ENCODE peak calls at places on chromosomes 5 and 9, in five cellular contexts. O is SK-N-SH, W is HCT116, A is H1, R is GM12878. F is an unnamed sample.
A peak's percentile ranks its signal among the peaks of the same experiment; 100 is the strongest.

GRCh38 chr5:154962494-154962893 is 21.6 kb downstream of the MRPL22 start:
- DNase-seq in O (no peak), W (no peak), A (no peak), R (no peak), F (no peak)

GRCh38 chr5:43305948-43306563 is 7.2 kb downstream of the HMGCS1 start:
- DNase-seq in O (peak; percentile 27), W (peak; percentile 41), A (no peak), R (peak; percentile 30), F (no peak)

GRCh38 chr9:126406075-126406675 is 79.5 kb downstream of the MVB12B start:
- DNase-seq in O (no peak), W (no peak), A (no peak), R (no peak), F (no peak)

GRCh38 chr5:43043400-43043756 is 3.3 kb upstream of the ANXA2R start:
- DNase-seq in O (no peak), W (no peak), A (no peak), R (no peak), F (no peak)

GRCh38 chr9:6449645-6450044 is 36.6 kb downstream of the UHRF2 start:
- DNase-seq in O (peak; percentile 36), W (no peak), A (no peak), R (no peak), F (no peak)

GRCh38 chr5:54959673-54960418 is 25.5 kb downstream of the ESM1 start:
- DNase-seq in O (no peak), W (peak; percentile 4), A (peak; percentile 76), R (no peak), F (peak; percentile 41)

GRCh38 chr5:15027764-15028163 is 156.2 kb upstream of the ANKH start:
- DNase-seq in O (no peak), W (no peak), A (no peak), R (no peak), F (no peak)

GRCh38 chr5:80703291-80703690 is 48.5 kb upstream of the DHFR start:
- DNase-seq in O (no peak), W (no peak), A (no peak), R (no peak), F (no peak)

GRCh38 chr9:1434082-1434481 is 383.9 kb downstream of the DMRT2 start:
- DNase-seq in O (peak; percentile 11), W (no peak), A (no peak), R (no peak), F (no peak)

GRCh38 chr9:89466451-89467277 is 31.2 kb downstream of the SEMA4D start:
- DNase-seq in O (no peak), W (no peak), A (no peak), R (peak; percentile 83), F (no peak)

GRCh38 chr9:130117816-130118632 is 54.2 kb upstream of the NCS1 start:
- DNase-seq in O (no peak), W (peak; percentile 21), A (no peak), R (no peak), F (no peak)

GRCh38 chr9:130095872-130096271 is 42.2 kb downstream of the GPR107 start:
- DNase-seq in O (no peak), W (no peak), A (no peak), R (peak; percentile 40), F (no peak)

GRCh38 chr5:33049845-33050244 is 338.7 kb downstream of the NPR3 start:
- DNase-seq in O (peak; percentile 4), W (peak; percentile 78), A (no peak), R (no peak), F (no peak)

GRCh38 chr5:134136221-134136631 is 21.7 kb downstream of the TCF7 start:
- DNase-seq in O (no peak), W (no peak), A (no peak), R (no peak), F (peak; percentile 25)

GRCh38 chr9:131395027-131395744 is 1.3 kb downstream of the PRRC2B start:
- DNase-seq in O (no peak), W (no peak), A (peak; percentile 71), R (peak; percentile 26), F (peak; percentile 85)

GRCh38 chr5:32511778-32512374 is 67.3 kb upstream of the ZFR start:
- DNase-seq in O (no peak), W (no peak), A (no peak), R (no peak), F (no peak)

GRCh38 chr5:56496581-56497063 is 263.5 kb upstream of the ANKRD55 start:
- DNase-seq in O (peak; percentile 80), W (no peak), A (no peak), R (no peak), F (no peak)

GRCh38 chr5:45695011-45695667 is 1.0 kb downstream of the HCN1 start:
- DNase-seq in O (peak; percentile 12), W (no peak), A (peak; percentile 61), R (no peak), F (no peak)

GRCh38 chr9:96721731-96722429 is 56.0 kb downstream of the ZNF510 start:
- DNase-seq in O (no peak), W (no peak), A (no peak), R (no peak), F (no peak)

GRCh38 chr5:13250450-13251291 is 693.8 kb downstream of the DNAH5 start:
- DNase-seq in O (peak; percentile 20), W (no peak), A (no peak), R (no peak), F (peak; percentile 7)

GRCh38 chr5:114989512-114989911 is 180.2 kb downstream of the TRIM36 start:
- DNase-seq in O (no peak), W (no peak), A (no peak), R (no peak), F (no peak)

GRCh38 chr5:65927497-65928340 is 1.3 kb downstream of the ERBIN start:
- DNase-seq in O (peak; percentile 45), W (no peak), A (no peak), R (no peak), F (peak; percentile 28)

GRCh38 chr5:143405063-143405746 is 1.7 kb upstream of the NR3C1 start:
- DNase-seq in O (peak; percentile 76), W (no peak), A (peak; percentile 87), R (no peak), F (peak; percentile 69)

GRCh38 chr5:40497573-40497972 is 182.1 kb upstream of the PTGER4 start:
- DNase-seq in O (no peak), W (no peak), A (no peak), R (no peak), F (no peak)

GRCh38 chr5:132243366-132243977 is 14.0 kb upstream of the PDLIM4 start:
- DNase-seq in O (no peak), W (no peak), A (no peak), R (no peak), F (no peak)

GRCh38 chr9:133000842-133001241 is 22.3 kb downstream of the GFI1B start:
- DNase-seq in O (no peak), W (no peak), A (no peak), R (no peak), F (no peak)

GRCh38 chr5:8473016-8473415 is 604.1 kb downstream of the MTRR start:
- DNase-seq in O (no peak), W (no peak), A (no peak), R (no peak), F (no peak)

GRCh38 chr5:55600536-55601208 is 65.9 kb upstream of the PLPP1 start:
- DNase-seq in O (peak; percentile 43), W (no peak), A (peak; percentile 41), R (no peak), F (no peak)

GRCh38 chr5:67182406-67182805 is 14.2 kb downstream of the CD180 start:
- DNase-seq in O (no peak), W (no peak), A (peak; percentile 55), R (no peak), F (no peak)

GRCh38 chr5:159951387-159951786 is 35.1 kb downstream of the ADRA1B start:
- DNase-seq in O (peak; percentile 36), W (peak; percentile 22), A (peak; percentile 57), R (no peak), F (no peak)

GRCh38 chr5:172801184-172801671 is 30.2 kb upstream of the DUSP1 start:
- DNase-seq in O (no peak), W (no peak), A (no peak), R (no peak), F (no peak)

GRCh38 chr5:150642567-150642927 is 2.1 kb downstream of the SYNPO start:
- DNase-seq in O (no peak), W (peak; percentile 38), A (no peak), R (no peak), F (peak; percentile 78)

GRCh38 chr5:144469106-144469505 is 298.4 kb downstream of the KCTD16 start:
- DNase-seq in O (no peak), W (no peak), A (no peak), R (no peak), F (no peak)

GRCh38 chr9:105539452-105539851 is 18.5 kb upstream of the FKTN start:
- DNase-seq in O (no peak), W (no peak), A (no peak), R (no peak), F (no peak)

DNA sequence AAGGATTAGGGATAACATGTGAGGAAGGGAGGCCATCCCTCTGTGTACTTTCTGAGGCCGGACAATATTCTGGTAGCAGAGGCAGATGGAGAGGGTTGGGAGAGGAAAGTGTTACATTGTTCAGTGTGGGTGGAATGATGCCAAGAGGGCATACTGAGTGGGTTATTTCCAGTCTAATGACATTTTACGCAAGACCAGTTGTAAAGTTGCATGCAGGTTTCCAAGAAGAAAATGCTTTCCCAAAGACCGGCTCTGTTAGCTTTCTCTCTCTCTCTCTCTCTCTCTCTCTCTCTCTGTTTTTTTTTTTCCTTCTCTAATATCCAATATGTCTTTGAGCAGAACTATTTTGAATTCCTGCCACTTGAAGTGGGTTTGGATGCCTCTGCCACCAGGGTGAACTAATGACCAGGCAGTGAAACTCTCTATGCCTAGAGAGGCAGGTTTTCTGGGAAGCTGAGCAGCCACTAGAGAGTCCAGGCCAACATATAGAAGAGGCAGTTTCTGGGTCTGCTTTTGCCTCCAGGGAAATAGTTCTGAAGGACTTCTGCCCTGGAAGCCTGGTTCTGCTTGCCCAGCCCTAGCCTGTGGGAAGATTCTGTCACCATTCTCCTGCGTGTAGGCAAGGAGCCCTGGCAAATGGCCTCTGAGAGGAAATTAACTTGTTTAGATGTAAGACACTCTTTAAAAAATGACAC is 24.4 kb upstream of the ZNF366 start:
- DNase-seq in O (no peak), W (no peak), A (no peak), R (no peak), F (peak; percentile 50)
- TF ChIP-seq JUND in O (no peak), W (no peak), A (no peak), R (no peak), F (no peak)

GRCh38 chr5:53381-54174 is 38.4 kb upstream of the PLEKHG4B start:
- DNase-seq in O (peak; percentile 82), W (no peak), A (peak; percentile 94), R (no peak), F (peak; percentile 92)
- TF ChIP-seq JUND in O (no peak), W (no peak), A (no peak), R (no peak), F (no peak)

GRCh38 chr9:128296340-128297220 is 20.5 kb downstream of the SWI5 start:
- DNase-seq in O (no peak), W (no peak), A (no peak), R (no peak), F (no peak)

GRCh38 chr9:128297221-128297773 is 21.2 kb downstream of the SWI5 start:
- DNase-seq in O (no peak), W (no peak), A (no peak), R (no peak), F (no peak)

GRCh38 chr9:128304151-128304970 is 17.9 kb downstream of the TRUB2 start:
- DNase-seq in O (no peak), W (no peak), A (no peak), R (no peak), F (no peak)

GRCh38 chr9:128294142-128294541 is 18.1 kb downstream of the SWI5 start:
- DNase-seq in O (no peak), W (no peak), A (no peak), R (no peak), F (no peak)

GRCh38 chr9:128298535-128299482 is 22.7 kb downstream of the SWI5 start:
- DNase-seq in O (peak; percentile 53), W (no peak), A (no peak), R (no peak), F (peak; percentile 80)
- TF ChIP-seq JUND in O (no peak), W (no peak), A (no peak), R (no peak), F (peak; percentile 28)

GRCh38 chr9:34628656-34629491 is at the start of gene ARID3C:
- DNase-seq in O (peak; percentile 84), W (no peak), A (peak; percentile 70), R (no peak), F (peak; percentile 58)
- TF ChIP-seq JUND in O (no peak), W (no peak), A (no peak), R (no peak), F (no peak)

F was measured in T47D.